ENCODE peak calls at places on chromosomes 12 and 14, in nine cellular contexts. R is NCI-H345; V is activated T-cell treated with anti-CD3 and anti-CD28 coated beads for 1 hour; D is CD8-positive, alpha-beta memory T cell; G is IMR-90; Q is putamen; X is endothelial cell; N is LoVo; U is MG63. L is an unnamed sample.
A peak's percentile ranks its signal among the peaks of the same experiment; 100 is the strongest.

GRCh38 chr14:33794791-33795300 is 156.0 kb downstream of the EGLN3 start:
- DNase-seq in R (no peak), V (no peak), D (no peak), G (no peak), Q (no peak), X (no peak), N (no peak), U (no peak), L (no peak)

GRCh38 chr14:91307046-91307445 is 62.5 kb upstream of the GPR68 start:
- DNase-seq in R (no peak), V (no peak), D (no peak), G (no peak), Q (no peak), X (no peak), N (no peak), U (no peak), L (no peak)

GRCh38 chr12:76282744-76283143 is 65.5 kb downstream of the BBS10 start:
- DNase-seq in R (no peak), V (no peak), D (no peak), G (no peak), Q (no peak), X (no peak), N (no peak), U (no peak), L (no peak)

GRCh38 chr12:122395319-122395718 is 27.1 kb downstream of the CLIP1 start:
- DNase-seq in R (no peak), V (no peak), D (no peak), G (peak; percentile 95), Q (no peak), X (no peak), N (no peak), U (peak; percentile 44), L (no peak)

GRCh38 chr12:10716277-10716676 is 6.8 kb downstream of the YBX3 start:
- DNase-seq in R (no peak), V (no peak), D (no peak), G (no peak), Q (no peak), X (no peak), N (no peak), U (no peak), L (no peak)

GRCh38 chr12:124655317-124656213 is 88.2 kb upstream of the NCOR2 start:
- DNase-seq in R (peak; percentile 63), V (no peak), D (no peak), G (peak; percentile 93), Q (peak; percentile 88), X (no peak), N (no peak), U (peak; percentile 70), L (peak; percentile 89)

GRCh38 chr12:27667540-27667939 is 28.7 kb upstream of the REP15 start:
- DNase-seq in R (no peak), V (no peak), D (no peak), G (peak; percentile 76), Q (no peak), X (no peak), N (no peak), U (peak; percentile 51), L (no peak)

GRCh38 chr14:71745072-71745471 is 187.2 kb upstream of the RGS6 start:
- DNase-seq in R (no peak), V (no peak), D (no peak), G (no peak), Q (no peak), X (no peak), N (no peak), U (no peak), L (no peak)

GRCh38 chr12:66269142-66269541 is 33.2 kb upstream of the HELB start:
- DNase-seq in R (no peak), V (no peak), D (no peak), G (no peak), Q (no peak), X (no peak), N (no peak), U (no peak), L (no peak)

GRCh38 chr12:63319386-63319785 is 168.4 kb upstream of the AVPR1A start:
- DNase-seq in R (peak; percentile 4), V (no peak), D (no peak), G (no peak), Q (peak; percentile 27), X (no peak), N (peak; percentile 15), U (no peak), L (no peak)

GRCh38 chr12:10753066-10753465 is 29.9 kb upstream of the YBX3 start:
- DNase-seq in R (no peak), V (no peak), D (no peak), G (peak; percentile 68), Q (no peak), X (no peak), N (no peak), U (peak; percentile 53), L (no peak)

GRCh38 chr12:47992776-47993175 is 11.5 kb downstream of the COL2A1 start:
- DNase-seq in R (no peak), V (no peak), D (no peak), G (no peak), Q (no peak), X (no peak), N (no peak), U (no peak), L (no peak)

GRCh38 chr14:67416085-67416484 is 4.1 kb upstream of the PLEK2 start:
- DNase-seq in R (no peak), V (no peak), D (no peak), G (no peak), Q (no peak), X (no peak), N (no peak), U (no peak), L (no peak)

GRCh38 chr14:37472906-37473305 is 122.1 kb downstream of the FOXA1 start:
- DNase-seq in R (no peak), V (no peak), D (no peak), G (no peak), Q (no peak), X (no peak), N (no peak), U (no peak), L (no peak)

GRCh38 chr12:102063066-102063465 is 1.3 kb upstream of the WASHC3 start:
- DNase-seq in R (no peak), V (no peak), D (no peak), G (no peak), Q (no peak), X (no peak), N (peak; percentile 48), U (no peak), L (no peak)

GRCh38 chr14:66496188-66496807 is 10.1 kb downstream of the CCDC196 start:
- DNase-seq in R (no peak), V (no peak), D (no peak), G (no peak), Q (no peak), X (no peak), N (peak; percentile 18), U (no peak), L (no peak)

GRCh38 chr12:124441443-124442190 is 125.8 kb downstream of the NCOR2 start:
- DNase-seq in R (no peak), V (no peak), D (no peak), G (peak; percentile 92), Q (no peak), X (no peak), N (no peak), U (peak; percentile 92), L (no peak)

GRCh38 chr12:124940393-124941169 is 26.1 kb upstream of the UBC start:
- DNase-seq in R (no peak), V (peak; percentile 74), D (peak; percentile 74), G (peak; percentile 87), Q (peak; percentile 88), X (peak; percentile 79), N (peak; percentile 97), U (peak; percentile 92), L (peak; percentile 87)

GRCh38 chr14:103684471-103684870 is 30.8 kb downstream of the XRCC3 start:
- DNase-seq in R (no peak), V (no peak), D (no peak), G (no peak), Q (no peak), X (no peak), N (no peak), U (no peak), L (no peak)

GRCh38 chr14:61489932-61490331 is 168.6 kb downstream of the PRKCH start:
- DNase-seq in R (no peak), V (no peak), D (no peak), G (no peak), Q (no peak), X (no peak), N (no peak), U (peak; percentile 45), L (peak; percentile 54)

GRCh38 chr14:72855913-72856312 is 38.0 kb downstream of the DPF3 start:
- DNase-seq in R (no peak), V (no peak), D (no peak), G (peak; percentile 44), Q (no peak), X (no peak), N (peak; percentile 25), U (peak; percentile 13), L (peak; percentile 23)

GRCh38 chr14:38500125-38500524 is 244.2 kb upstream of the CLEC14A start:
- DNase-seq in R (no peak), V (no peak), D (no peak), G (peak; percentile 33), Q (no peak), X (no peak), N (no peak), U (no peak), L (no peak)

GRCh38 chr14:69008411-69008810 is 29.3 kb upstream of the ACTN1 start:
- DNase-seq in R (peak; percentile 39), V (no peak), D (no peak), G (peak; percentile 64), Q (no peak), X (no peak), N (no peak), U (no peak), L (no peak)

GRCh38 chr12:88182431-88182830 is 40.3 kb downstream of the TMTC3 start:
- DNase-seq in R (no peak), V (no peak), D (no peak), G (no peak), Q (no peak), X (no peak), N (peak; percentile 47), U (no peak), L (no peak)

GRCh38 chr12:57360468-57360867 is 70.4 kb downstream of the R3HDM2 start:
- DNase-seq in R (no peak), V (no peak), D (no peak), G (no peak), Q (no peak), X (no peak), N (no peak), U (no peak), L (no peak)

GRCh38 chr14:32588448-32589320 is 259.6 kb downstream of the AKAP6 start:
- DNase-seq in R (no peak), V (no peak), D (no peak), G (peak; percentile 65), Q (no peak), X (peak; percentile 15), N (no peak), U (no peak), L (no peak)

GRCh38 chr12:107894589-107894988 is 120.1 kb downstream of the ASCL4 start:
- DNase-seq in R (no peak), V (no peak), D (no peak), G (no peak), Q (no peak), X (no peak), N (no peak), U (peak; percentile 21), L (no peak)

GRCh38 chr12:65779091-65779642 is 45.1 kb upstream of the HMGA2 start:
- DNase-seq in R (no peak), V (no peak), D (no peak), G (peak; percentile 61), Q (no peak), X (no peak), N (peak; percentile 10), U (no peak), L (no peak)

GRCh38 chr14:23406244-23406643 is 1.8 kb downstream of the MYH6 start:
- DNase-seq in R (peak; percentile 10), V (no peak), D (no peak), G (no peak), Q (no peak), X (no peak), N (no peak), U (no peak), L (peak; percentile 8)

GRCh38 chr14:68874746-68875155 is 81.9 kb upstream of the ZFP36L1 start:
- DNase-seq in R (no peak), V (no peak), D (no peak), G (no peak), Q (no peak), X (no peak), N (no peak), U (no peak), L (no peak)

GRCh38 chr12:71708658-71709057 is 22.8 kb downstream of the TMEM19 start:
- DNase-seq in R (no peak), V (no peak), D (no peak), G (peak; percentile 30), Q (no peak), X (no peak), N (no peak), U (no peak), L (no peak)